ENCODE peak calls at places on chromosome 9, in four cellular contexts. X, I, Q and J are unnamed samples.

GRCh38 chr9:116096853-116097252 is 56.7 kb upstream of the PAPPA start:
- DNase-seq in Q (no peak), X (no peak), I (no peak), J (no peak)

GRCh38 chr9:107875571-107875980 is 386.0 kb upstream of the KLF4 start:
- DNase-seq in I (no peak), Q (no peak), X (no peak), J (no peak)

GRCh38 chr9:120350596-120350995 is 229.4 kb downstream of the CDK5RAP2 start:
- DNase-seq in X (no peak), I (no peak), Q (no peak), J (no peak)

GRCh38 chr9:114205171-114206015 is 50.1 kb downstream of the COL27A1 start:
- DNase-seq in X (no peak), Q (no peak), I (no peak), J (no peak)

GRCh38 chr9:120915854-120916495 is 10.6 kb downstream of the TRAF1 start:
- DNase-seq in Q (no peak), X (no peak), I (no peak), J (no peak)

GRCh38 chr9:83056180-83056579 is 6.8 kb downstream of the RASEF start:
- DNase-seq in I (no peak), Q (no peak), X (no peak), J (no peak)

GRCh38 chr9:107474124-107474523 is 15.4 kb downstream of the KLF4 start:
- DNase-seq in Q (no peak), X (no peak), I (no peak), J (no peak)

GRCh38 chr9:69758981-69759477 is 782 bp downstream of the PTAR1 start:
- DNase-seq in Q (no peak), X (peak; percentile 12), I (no peak), J (no peak)

GRCh38 chr9:115980502-115980901 is 173.1 kb upstream of the PAPPA start:
- DNase-seq in I (no peak), X (no peak), Q (no peak), J (no peak)

GRCh38 chr9:27145143-27145542 is 36.1 kb downstream of the TEK start:
- DNase-seq in Q (no peak), I (peak; percentile 37), X (no peak), J (no peak)

GRCh38 chr9:32251539-32251938 is 132.9 kb upstream of the ACO1 start:
- DNase-seq in Q (peak; percentile 35), I (peak; percentile 58), X (peak; percentile 4), J (no peak)

GRCh38 chr9:71762900-71763653 is 5.2 kb downstream of the CEMIP2 start:
- DNase-seq in X (peak; percentile 90), I (peak; percentile 73), Q (peak; percentile 51), J (no peak)

GRCh38 chr9:125759812-125760134 is 12.6 kb downstream of the PBX3 start:
- DNase-seq in I (peak; percentile 27), Q (no peak), X (no peak), J (no peak)

GRCh38 chr9:74942801-74943200 is 9.9 kb downstream of the C9orf40 start:
- DNase-seq in I (peak; percentile 7), Q (no peak), X (no peak), J (no peak)

GRCh38 chr9:83060557-83060956 is 2.4 kb downstream of the RASEF start:
- DNase-seq in I (no peak), X (no peak), Q (peak; percentile 93), J (no peak)

GRCh38 chr9:124769451-124770358 is 1.4 kb downstream of the NR6A1 start:
- DNase-seq in I (peak; percentile 51), Q (peak; percentile 71), X (no peak), J (no peak)

GRCh38 chr9:124012368-124013262 is 1.0 kb downstream of the LHX2 start:
- DNase-seq in Q (no peak), I (no peak), X (no peak), J (no peak)

GRCh38 chr9:126020836-126021235 is 273.7 kb downstream of the PBX3 start:
- DNase-seq in Q (no peak), X (no peak), I (no peak), J (no peak)

GRCh38 chr9:107208121-107208520 is 75.0 kb upstream of the RAD23B start:
- DNase-seq in I (no peak), Q (no peak), X (peak; percentile 67), J (no peak)

GRCh38 chr9:5843450-5844249 is 10.7 kb upstream of the ERMP1 start:
- DNase-seq in Q (peak; percentile 86), X (peak; percentile 16), I (peak; percentile 61), J (no peak)

GRCh38 chr9:82492274-82492673 is 503.7 kb downstream of the SPATA31D1 start:
- DNase-seq in Q (no peak), I (no peak), X (no peak), J (no peak)

GRCh38 chr9:65432051-65432450 is 147.0 kb upstream of the FOXD4L5 start:
- DNase-seq in X (no peak), Q (no peak), I (no peak), J (no peak)

GRCh38 chr9:94085062-94085639 is 887 bp downstream of the PTPDC1 start:
- DNase-seq in Q (no peak), I (no peak), X (peak; percentile 74), J (no peak)

GRCh38 chr9:106557996-106558667 is 304.8 kb upstream of the ZNF462 start:
- DNase-seq in X (no peak), Q (no peak), I (no peak), J (no peak)

GRCh38 chr9:3732077-3733038 is 206.6 kb upstream of the RFX3 start:
- DNase-seq in Q (peak; percentile 65), X (peak; percentile 85), I (peak; percentile 88), J (peak; percentile 54)

GRCh38 chr9:27489087-27489876 is 34.8 kb upstream of the IFNK start:
- DNase-seq in I (no peak), X (no peak), Q (no peak), J (no peak)

GRCh38 chr9:134867917-134868750 is 12.5 kb upstream of the FCN2 start:
- DNase-seq in I (no peak), Q (no peak), X (no peak), J (no peak)

GRCh38 chr9:33690156-33690908 is 105.0 kb upstream of the PRSS3 start:
- DNase-seq in Q (no peak), I (no peak), X (no peak), J (no peak)

GRCh38 chr9:89466451-89467277 is 31.2 kb downstream of the SEMA4D start:
- DNase-seq in X (no peak), I (no peak), Q (no peak), J (no peak)

GRCh38 chr9:114947058-114947457 is 16.7 kb upstream of the TNFSF8 start:
- DNase-seq in I (no peak), Q (no peak), X (no peak), J (no peak)

GRCh38 chr9:88011005-88011766 is 36.9 kb upstream of the CDK20 start:
- DNase-seq in X (no peak), Q (no peak), I (no peak), J (no peak)

GRCh38 chr9:16294371-16294770 is 576.1 kb downstream of the BNC2 start:
- DNase-seq in Q (no peak), X (peak; percentile 53), I (no peak), J (no peak)

GRCh38 chr9:32631991-32632390 is 3.5 kb downstream of the TAF1L start:
- DNase-seq in Q (no peak), X (no peak), I (no peak), J (no peak)

GRCh38 chr9:93185261-93186150 is 1.6 kb downstream of the WNK2 start:
- DNase-seq in X (no peak), Q (no peak), I (no peak), J (no peak)

DNA sequence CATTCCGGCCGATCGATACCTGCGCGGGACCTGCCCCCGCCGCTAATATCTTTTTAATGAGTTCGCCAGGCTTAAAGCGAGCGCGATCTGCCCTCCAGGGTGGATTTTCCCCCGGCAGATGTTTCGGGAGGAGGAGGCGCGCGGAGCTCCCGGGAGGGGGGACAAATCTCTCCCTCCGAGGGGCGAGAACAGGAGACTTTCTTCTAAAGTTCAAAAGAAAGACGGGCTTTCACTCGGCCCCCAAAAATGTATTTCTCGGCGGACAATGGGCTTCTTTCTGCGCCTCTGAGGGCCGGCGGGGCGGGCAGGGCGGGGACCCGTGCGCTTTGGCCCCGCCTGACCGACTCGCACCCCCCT is 4.1 kb upstream of the PRDM12 start:
- DNase-seq in Q (no peak), I (no peak), X (no peak), J (no peak)
- TF ChIP-seq EZH2 in Q (no peak), I (no peak), X (no peak), J (no peak)

DNA sequence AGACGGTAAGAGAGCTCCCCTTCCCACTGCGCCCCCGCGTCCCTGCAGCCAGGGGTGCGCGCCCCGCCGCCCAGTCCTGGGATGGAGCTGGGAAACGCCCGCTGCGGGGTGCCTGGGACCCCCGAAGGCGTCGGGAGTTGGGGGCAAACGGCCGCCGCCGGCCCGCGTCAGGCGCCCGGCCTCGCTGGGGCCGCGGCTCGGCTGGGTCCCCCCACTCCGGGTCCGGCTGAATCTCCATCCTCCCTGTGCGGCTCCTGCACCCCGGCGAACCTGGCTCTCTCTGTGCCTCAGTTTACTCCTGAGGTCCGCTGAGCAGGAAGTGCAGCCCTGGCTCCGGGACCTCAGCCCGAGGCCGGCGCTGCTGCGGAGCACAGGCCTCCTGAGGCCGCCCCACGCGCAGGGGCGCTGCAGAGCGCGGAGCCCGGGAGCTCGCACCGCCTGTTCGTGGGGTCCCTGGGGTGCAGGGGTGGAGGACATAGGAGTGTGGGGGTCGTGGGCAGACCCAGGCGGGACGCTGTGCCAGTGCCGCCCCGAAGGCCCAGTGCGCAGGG is 13.9 kb upstream of the TMEM250 start:
- DNase-seq in X (no peak), I (no peak), Q (no peak), J (no peak)
- H3K4me3 ChIP-seq in X (no peak overlapping the region), I (no peak overlapping the region), Q (no peak overlapping the region), J (no peak overlapping the region)

GRCh38 chr9:17900604-17901003 is 321.7 kb downstream of the SH3GL2 start:
- DNase-seq in I (no peak), Q (no peak), X (no peak), J (no peak)

GRCh38 chr9:17905356-17906203 is 326.7 kb downstream of the SH3GL2 start:
- DNase-seq in X (no peak), Q (no peak), I (no peak), J (no peak)

GRCh38 chr9:17906841-17907779 is 328.2 kb downstream of the SH3GL2 start:
- DNase-seq in X (no peak), Q (no peak), I (no peak), J (no peak)

GRCh38 chr9:17907780-17908513 is 329.1 kb downstream of the SH3GL2 start:
- DNase-seq in Q (no peak), X (no peak), I (no peak), J (no peak)

GRCh38 chr9:17906204-17906840 is 327.5 kb downstream of the SH3GL2 start:
- DNase-seq in I (no peak), Q (no peak), X (no peak), J (no peak)
- TF ChIP-seq EZH2 in I (no peak), Q (no peak), X (no peak), J (peak; percentile 23)

DNA sequence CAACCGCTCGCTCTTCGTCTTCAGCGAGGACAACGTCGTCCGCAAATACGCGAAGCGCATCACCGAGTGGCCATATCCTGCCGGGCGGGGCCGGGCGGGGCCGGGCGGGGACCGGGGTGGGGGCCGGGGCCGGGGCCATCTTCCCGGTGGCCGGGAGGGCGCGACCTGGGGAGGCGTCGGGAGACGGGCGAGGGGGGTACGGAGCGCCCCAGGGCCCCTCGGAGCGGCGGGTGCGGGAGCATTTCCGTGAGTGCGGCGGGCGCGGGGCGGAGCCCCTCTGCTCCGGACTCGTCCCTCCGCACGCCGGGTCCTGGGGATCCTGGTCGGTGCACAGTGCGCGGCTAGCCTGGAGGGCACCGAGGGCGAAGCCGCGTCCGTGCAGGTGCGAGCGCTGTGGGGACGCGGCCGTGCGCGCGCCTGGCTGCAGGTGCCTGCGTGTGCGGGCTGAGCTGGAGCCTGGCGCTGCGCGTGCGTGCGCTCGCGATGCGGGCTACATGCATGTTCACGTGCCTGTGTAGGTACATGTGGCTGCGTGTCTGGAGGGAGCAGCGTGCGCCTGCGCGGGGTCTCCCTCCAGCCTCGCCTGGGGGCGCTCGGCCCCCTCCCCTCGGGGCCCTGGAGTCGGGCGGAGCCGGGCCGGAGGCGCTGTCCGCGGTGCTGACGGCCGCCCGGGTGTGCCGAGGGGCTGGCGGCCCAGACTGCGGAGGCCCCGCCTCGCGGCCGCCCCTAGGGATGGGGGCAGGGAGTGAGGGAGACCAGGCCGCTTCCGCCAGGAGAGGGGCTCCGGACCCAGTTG is 762 bp downstream of the CACNA1B start:
- DNase-seq in Q (no peak), I (peak; percentile 30), X (no peak), J (no peak)
- H3K4me3 ChIP-seq in Q (no peak overlapping the region), I (no peak overlapping the region), X (peak overlapping the region; percentile 37), J (no peak overlapping the region)